ENCODE peak calls at places on chromosomes 7 and 10, in nine cellular contexts. S is lower lobe of right lung, G is hepatic stellate cell, R is nucleus accumbens, J is fibroblast of mammary gland, F is fibroblast of lung, N is NCI-H2081, V is MV-4-11, B is HT1080. H is an unnamed sample.

GRCh38 chr7:132270517-132270916 is 305.8 kb downstream of the PLXNA4 start:
- DNase-seq in S (no peak), G (no peak), R (no peak), J (peak), F (peak), N (no peak), V (no peak), B (no peak), H (peak)

GRCh38 chr10:14580933-14581332 is 193.8 kb downstream of the FAM107B start:
- DNase-seq in S (no peak), G (no peak), R (no peak), J (no peak), F (no peak), N (no peak), V (no peak), B (no peak), H (no peak)

GRCh38 chr10:1190052-1190395 is 133.8 kb downstream of the WDR37 start:
- DNase-seq in S (peak), G (no peak), R (no peak), J (no peak), F (no peak), N (no peak), V (no peak), B (no peak), H (no peak)

GRCh38 chr10:31151301-31151700 is 119.6 kb upstream of the ZNF438 start:
- DNase-seq in S (no peak), G (no peak), R (no peak), J (no peak), F (no peak), N (no peak), V (no peak), B (no peak), H (no peak)

GRCh38 chr10:94224656-94225055 is 138.1 kb downstream of the NOC3L start:
- DNase-seq in S (no peak), G (peak), R (no peak), J (peak), F (no peak), N (no peak), V (no peak), B (peak), H (peak)

GRCh38 chr7:104341545-104341944 is 13.1 kb downstream of the LHFPL3 start:
- DNase-seq in S (no peak), G (no peak), R (no peak), J (peak), F (no peak), N (peak), V (no peak), B (peak), H (no peak)

GRCh38 chr10:32237644-32238345 is 109.2 kb downstream of the EPC1 start:
- DNase-seq in S (no peak), G (peak), R (no peak), J (peak), F (peak), N (no peak), V (no peak), B (peak), H (peak)

GRCh38 chr7:112383671-112384417 is 66.4 kb upstream of the IFRD1 start:
- DNase-seq in S (no peak), G (no peak), R (no peak), J (peak), F (peak), N (peak), V (no peak), B (no peak), H (no peak)

GRCh38 chr7:130160455-130160854 is 44.8 kb downstream of the TMEM209 start:
- DNase-seq in S (no peak), G (no peak), R (no peak), J (no peak), F (no peak), N (no peak), V (no peak), B (no peak), H (no peak)

GRCh38 chr7:21767300-21767900 is 178.3 kb downstream of the CDCA7L start:
- DNase-seq in S (no peak), G (peak), R (no peak), J (peak), F (peak), N (peak), V (peak), B (peak), H (peak)

GRCh38 chr10:93461124-93461806 is 20.9 kb downstream of the MYOF start:
- DNase-seq in S (no peak), G (no peak), R (no peak), J (peak), F (no peak), N (no peak), V (no peak), B (no peak), H (no peak)

GRCh38 chr7:94973844-94974243 is 66.5 kb downstream of the PPP1R9A start:
- DNase-seq in S (no peak), G (no peak), R (no peak), J (no peak), F (no peak), N (no peak), V (no peak), B (peak), H (no peak)

GRCh38 chr7:6306471-6306870 is 34.0 kb upstream of the CYTH3 start:
- DNase-seq in S (no peak), G (peak), R (no peak), J (peak), F (peak), N (no peak), V (no peak), B (peak), H (peak)

GRCh38 chr10:110446954-110447608 is 50.6 kb upstream of the DUSP5 start:
- DNase-seq in S (no peak), G (peak), R (no peak), J (peak), F (peak), N (no peak), V (peak), B (peak), H (peak)

GRCh38 chr10:71990706-71991269 is 26.6 kb downstream of the CHST3 start:
- DNase-seq in S (no peak), G (no peak), R (no peak), J (no peak), F (no peak), N (no peak), V (no peak), B (no peak), H (peak)

GRCh38 chr7:37510043-37510634 is 61.5 kb upstream of the ELMO1 start:
- DNase-seq in S (no peak), G (no peak), R (no peak), J (peak), F (peak), N (no peak), V (peak), B (peak), H (no peak)

GRCh38 chr7:100545636-100546128 is 6.7 kb downstream of the AGFG2 start:
- DNase-seq in S (no peak), G (peak), R (no peak), J (peak), F (peak), N (peak), V (peak), B (peak), H (peak)

GRCh38 chr10:131453772-131454634 is 142.5 kb upstream of the TCERG1L start:
- DNase-seq in S (no peak), G (no peak), R (peak), J (peak), F (peak), N (no peak), V (peak), B (peak), H (no peak)

GRCh38 chr7:95723583-95724180 is 48.7 kb upstream of the DYNC1I1 start:
- DNase-seq in S (no peak), G (peak), R (no peak), J (peak), F (peak), N (peak), V (peak), B (peak), H (peak)

GRCh38 chr10:84194424-84195043 is at the start of gene CDHR1:
- DNase-seq in S (no peak), G (no peak), R (no peak), J (no peak), F (no peak), N (peak), V (peak), B (no peak), H (no peak)

H was measured in mammary epithelial cell.